ENCODE peak calls at places on chromosome 14, in nine cellular contexts. One of them, this sample, is unnamed.
A peak's percentile ranks its signal among the peaks of the same experiment; 100 is the strongest.

GRCh38 chr14:32588448-32589320 is 259.6 kb downstream of the AKAP6 start:
- DNase-seq in uterus: no peak
- DNase-seq in adrenal gland: no peak
- DNase-seq in adipocyte: peak; percentile 31
- DNase-seq in tibial nerve: no peak
- DNase-seq in lung: no peak
- DNase-seq in fibroblast of lung: peak; percentile 81
- DNase-seq in neuronal stem cell: peak; percentile 23
- DNase-seq in PC-3: peak; percentile 77
- DNase-seq in this sample: no peak

GRCh38 chr14:56754966-56755365 is 55.3 kb downstream of the OTX2 start:
- DNase-seq in fibroblast of lung: no peak
- DNase-seq in adrenal gland: no peak
- DNase-seq in neuronal stem cell: no peak
- DNase-seq in uterus: no peak
- DNase-seq in tibial nerve: no peak
- DNase-seq in PC-3: no peak
- DNase-seq in adipocyte: no peak
- DNase-seq in lung: no peak
- DNase-seq in this sample: no peak

GRCh38 chr14:75188520-75189267 is 12.3 kb upstream of the TMED10 start:
- DNase-seq in uterus: no peak
- DNase-seq in lung: peak; percentile 42
- DNase-seq in adrenal gland: peak; percentile 18
- DNase-seq in fibroblast of lung: no peak
- DNase-seq in neuronal stem cell: no peak
- DNase-seq in PC-3: no peak
- DNase-seq in tibial nerve: no peak
- DNase-seq in adipocyte: no peak
- DNase-seq in this sample: no peak

GRCh38 chr14:53695692-53696091 is 260.9 kb downstream of the BMP4 start:
- DNase-seq in fibroblast of lung: no peak
- DNase-seq in tibial nerve: no peak
- DNase-seq in adrenal gland: no peak
- DNase-seq in neuronal stem cell: no peak
- DNase-seq in PC-3: no peak
- DNase-seq in lung: no peak
- DNase-seq in adipocyte: no peak
- DNase-seq in uterus: no peak
- DNase-seq in this sample: no peak

GRCh38 chr14:81247271-81247766 is 26.6 kb upstream of the GTF2A1 start:
- DNase-seq in PC-3: no peak
- DNase-seq in adrenal gland: no peak
- DNase-seq in uterus: no peak
- DNase-seq in fibroblast of lung: no peak
- DNase-seq in neuronal stem cell: no peak
- DNase-seq in adipocyte: peak; percentile 69
- DNase-seq in lung: no peak
- DNase-seq in tibial nerve: no peak
- DNase-seq in this sample: no peak

GRCh38 chr14:73748858-73749357 is 34.7 kb upstream of the PNMA1 start:
- DNase-seq in tibial nerve: no peak
- DNase-seq in uterus: no peak
- DNase-seq in adipocyte: no peak
- DNase-seq in neuronal stem cell: no peak
- DNase-seq in PC-3: no peak
- DNase-seq in lung: no peak
- DNase-seq in fibroblast of lung: no peak
- DNase-seq in adrenal gland: no peak
- DNase-seq in this sample: no peak

GRCh38 chr14:77882631-77883030 is 82.7 kb downstream of the ADCK1 start:
- DNase-seq in lung: no peak
- DNase-seq in neuronal stem cell: no peak
- DNase-seq in adrenal gland: no peak
- DNase-seq in tibial nerve: no peak
- DNase-seq in adipocyte: no peak
- DNase-seq in fibroblast of lung: peak; percentile 9
- DNase-seq in uterus: no peak
- DNase-seq in PC-3: no peak
- DNase-seq in this sample: no peak

GRCh38 chr14:47366006-47366405 is 309.4 kb downstream of the MDGA2 start:
- DNase-seq in uterus: no peak
- DNase-seq in PC-3: no peak
- DNase-seq in lung: no peak
- DNase-seq in adrenal gland: no peak
- DNase-seq in neuronal stem cell: peak; percentile 17
- DNase-seq in fibroblast of lung: no peak
- DNase-seq in adipocyte: no peak
- DNase-seq in tibial nerve: no peak
- DNase-seq in this sample: no peak

GRCh38 chr14:53956427-53957201 is at the start of gene BMP4:
- DNase-seq in adipocyte: peak; percentile 41
- DNase-seq in fibroblast of lung: peak; percentile 66
- DNase-seq in uterus: peak; percentile 83
- DNase-seq in adrenal gland: peak; percentile 86
- DNase-seq in tibial nerve: peak; percentile 65
- DNase-seq in lung: peak; percentile 83
- DNase-seq in neuronal stem cell: no peak
- DNase-seq in PC-3: no peak
- DNase-seq in this sample: no peak

GRCh38 chr14:104282332-104283196 is 144.2 kb downstream of the KIF26A start:
- DNase-seq in fibroblast of lung: no peak
- DNase-seq in tibial nerve: peak; percentile 3
- DNase-seq in adrenal gland: peak; percentile 14
- DNase-seq in uterus: peak; percentile 10
- DNase-seq in lung: no peak
- DNase-seq in adipocyte: no peak
- DNase-seq in PC-3: no peak
- DNase-seq in neuronal stem cell: no peak
- DNase-seq in this sample: no peak

GRCh38 chr14:76212242-76212641 is 60.5 kb downstream of the GPATCH2L start:
- DNase-seq in fibroblast of lung: no peak
- DNase-seq in tibial nerve: no peak
- DNase-seq in adipocyte: no peak
- DNase-seq in uterus: no peak
- DNase-seq in adrenal gland: no peak
- DNase-seq in lung: no peak
- DNase-seq in PC-3: no peak
- DNase-seq in neuronal stem cell: no peak
- DNase-seq in this sample: no peak

GRCh38 chr14:62269204-62269603 is 507.0 kb downstream of the SNAPC1 start:
- DNase-seq in adrenal gland: no peak
- DNase-seq in tibial nerve: no peak
- DNase-seq in adipocyte: peak; percentile 2
- DNase-seq in lung: no peak
- DNase-seq in PC-3: no peak
- DNase-seq in neuronal stem cell: no peak
- DNase-seq in uterus: no peak
- DNase-seq in fibroblast of lung: peak; percentile 54
- DNase-seq in this sample: no peak

GRCh38 chr14:45048385-45048784 is 35.5 kb upstream of the PRPF39 start:
- DNase-seq in adrenal gland: no peak
- DNase-seq in uterus: no peak
- DNase-seq in adipocyte: no peak
- DNase-seq in neuronal stem cell: no peak
- DNase-seq in tibial nerve: no peak
- DNase-seq in PC-3: no peak
- DNase-seq in lung: no peak
- DNase-seq in fibroblast of lung: no peak
- DNase-seq in this sample: no peak

GRCh38 chr14:104560586-104560945 is 19.0 kb upstream of the C14orf180 start:
- DNase-seq in tibial nerve: no peak
- DNase-seq in uterus: no peak
- DNase-seq in PC-3: no peak
- DNase-seq in adrenal gland: no peak
- DNase-seq in adipocyte: no peak
- DNase-seq in neuronal stem cell: no peak
- DNase-seq in fibroblast of lung: no peak
- DNase-seq in lung: no peak
- DNase-seq in this sample: no peak

GRCh38 chr14:65790185-65790815 is 377.8 kb downstream of the FUT8 start:
- DNase-seq in uterus: no peak
- DNase-seq in tibial nerve: no peak
- DNase-seq in neuronal stem cell: no peak
- DNase-seq in adipocyte: no peak
- DNase-seq in PC-3: no peak
- DNase-seq in adrenal gland: no peak
- DNase-seq in lung: no peak
- DNase-seq in fibroblast of lung: no peak
- DNase-seq in this sample: no peak

GRCh38 chr14:64363265-64363840 is 24.8 kb upstream of the MTHFD1 start:
- DNase-seq in tibial nerve: no peak
- DNase-seq in neuronal stem cell: no peak
- DNase-seq in PC-3: peak; percentile 46
- DNase-seq in lung: no peak
- DNase-seq in uterus: no peak
- DNase-seq in fibroblast of lung: peak; percentile 24
- DNase-seq in adipocyte: no peak
- DNase-seq in adrenal gland: no peak
- DNase-seq in this sample: no peak

GRCh38 chr14:68522510-68523325 is 270.1 kb downstream of the ZFP36L1 start:
- DNase-seq in PC-3: no peak
- DNase-seq in tibial nerve: no peak
- DNase-seq in neuronal stem cell: peak; percentile 86
- DNase-seq in uterus: peak; percentile 58
- DNase-seq in lung: no peak
- DNase-seq in fibroblast of lung: peak; percentile 50
- DNase-seq in adrenal gland: no peak
- DNase-seq in adipocyte: peak; percentile 85
- DNase-seq in this sample: no peak

GRCh38 chr14:98168196-98168985 is 1103.6 kb downstream of the BCL11B start:
- DNase-seq in adrenal gland: no peak
- DNase-seq in uterus: no peak
- DNase-seq in adipocyte: no peak
- DNase-seq in tibial nerve: no peak
- DNase-seq in neuronal stem cell: no peak
- DNase-seq in lung: no peak
- DNase-seq in PC-3: no peak
- DNase-seq in fibroblast of lung: no peak
- DNase-seq in this sample: no peak

DNA sequence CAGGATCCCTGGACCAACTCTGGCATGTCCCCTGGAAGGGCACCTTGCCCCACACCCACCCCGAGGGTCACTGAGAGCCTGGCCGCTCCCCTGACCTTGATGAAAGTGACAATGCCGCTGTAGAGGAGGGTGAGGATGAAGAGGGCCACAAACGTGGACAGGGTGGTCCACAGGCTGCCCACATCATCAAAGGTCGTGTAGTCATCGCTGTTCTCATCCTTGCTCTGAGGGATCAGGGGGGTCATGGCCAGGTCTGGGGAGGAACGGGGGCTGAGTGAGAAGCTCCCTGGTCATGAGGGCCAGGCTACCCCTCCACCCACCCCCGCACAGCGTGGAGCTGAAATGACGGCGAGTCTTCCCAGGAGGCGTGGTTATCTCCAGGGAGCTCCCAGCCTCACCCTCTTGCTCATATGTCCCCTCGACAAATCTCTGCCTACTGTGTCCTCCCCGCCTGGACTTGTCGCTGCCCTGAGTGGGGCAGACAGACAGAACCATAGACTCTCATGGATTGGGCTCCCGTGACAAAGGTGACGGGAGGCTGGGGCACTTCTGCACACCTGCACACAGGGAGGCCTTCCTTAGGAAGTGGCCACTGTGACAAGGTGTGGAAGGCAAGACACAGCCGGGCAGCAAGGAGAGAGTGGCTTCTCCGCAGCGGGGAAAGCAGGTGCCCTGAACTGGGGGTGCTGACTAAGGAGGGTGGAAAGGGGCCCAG is 311.1 kb downstream of the TMEM121 start:
- DNase-seq in adrenal gland: no peak
- DNase-seq in tibial nerve: no peak
- DNase-seq in lung: no peak
- DNase-seq in fibroblast of lung: no peak
- DNase-seq in uterus: no peak
- DNase-seq in PC-3: no peak
- DNase-seq in adipocyte: no peak
- DNase-seq in neuronal stem cell: no peak
- DNase-seq in this sample: no peak
- H3K9me3 ChIP-seq in adrenal gland: no peaks in the 10 kb centered on the region
- H3K9me3 ChIP-seq in tibial nerve: peaks cover 4% of the 10 kb centered on the region
- H3K9me3 ChIP-seq in lung: peaks cover 6% of the 10 kb centered on the region
- H3K9me3 ChIP-seq in fibroblast of lung: no peaks in the 10 kb centered on the region
- H3K9me3 ChIP-seq in uterus: no peaks in the 10 kb centered on the region
- H3K9me3 ChIP-seq in PC-3: no peaks in the 10 kb centered on the region
- H3K9me3 ChIP-seq in adipocyte: no peaks in the 10 kb centered on the region
- H3K9me3 ChIP-seq in neuronal stem cell: no peaks in the 10 kb centered on the region
- H3K9me3 ChIP-seq in this sample: no peaks in the 10 kb centered on the region

GRCh38 chr14:87160964-87161363 is 832.0 kb downstream of the GALC start:
- DNase-seq in tibial nerve: no peak
- DNase-seq in neuronal stem cell: no peak
- DNase-seq in lung: no peak
- DNase-seq in PC-3: no peak
- DNase-seq in adipocyte: no peak
- DNase-seq in uterus: peak; percentile 20
- DNase-seq in fibroblast of lung: no peak
- DNase-seq in adrenal gland: no peak
- DNase-seq in this sample: no peak
- H3K9me3 ChIP-seq in tibial nerve: no peaks in the 10 kb centered on the region
- H3K9me3 ChIP-seq in neuronal stem cell: no peaks in the 10 kb centered on the region
- H3K9me3 ChIP-seq in lung: no peaks in the 10 kb centered on the region
- H3K9me3 ChIP-seq in PC-3: no peaks in the 10 kb centered on the region
- H3K9me3 ChIP-seq in adipocyte: no peaks in the 10 kb centered on the region
- H3K9me3 ChIP-seq in uterus: no peaks in the 10 kb centered on the region
- H3K9me3 ChIP-seq in fibroblast of lung: no peaks in the 10 kb centered on the region
- H3K9me3 ChIP-seq in adrenal gland: no peaks in the 10 kb centered on the region
- H3K9me3 ChIP-seq in this sample: no peaks in the 10 kb centered on the region

DNA sequence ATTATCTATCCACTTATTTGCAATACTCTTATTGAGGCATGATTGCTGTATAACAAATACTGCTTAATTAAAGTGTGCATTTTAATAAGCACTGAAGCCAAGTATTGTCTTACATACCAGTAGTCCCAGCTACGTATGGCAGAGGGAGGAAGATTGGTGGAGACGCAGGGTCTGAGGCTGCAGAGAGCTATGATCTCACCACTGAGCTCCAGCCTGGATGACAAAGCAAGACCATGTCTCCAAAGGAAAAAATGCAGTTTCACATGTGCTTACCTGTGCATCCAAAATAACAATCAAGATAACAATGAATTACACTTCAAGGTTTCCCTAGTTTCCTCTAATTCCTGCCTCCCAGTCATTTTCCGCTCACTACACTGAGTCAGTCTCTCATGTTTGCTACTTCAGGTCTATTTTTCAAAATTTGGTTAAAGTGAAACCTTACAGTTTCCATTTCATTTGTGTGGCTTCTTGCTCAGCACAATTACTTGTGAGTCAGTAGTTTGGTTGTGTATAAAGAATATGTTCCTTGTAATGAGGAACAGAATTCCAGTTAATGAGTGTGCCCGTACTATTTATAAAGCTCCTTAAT is 1250.1 kb downstream of the TMEM121 start:
- DNase-seq in adrenal gland: no peak
- DNase-seq in fibroblast of lung: no peak
- DNase-seq in neuronal stem cell: no peak
- DNase-seq in PC-3: no peak
- DNase-seq in tibial nerve: no peak
- DNase-seq in uterus: no peak
- DNase-seq in adipocyte: no peak
- DNase-seq in lung: no peak
- DNase-seq in this sample: no peak
- H3K9me3 ChIP-seq in adrenal gland: no peaks in the 10 kb centered on the region
- H3K9me3 ChIP-seq in fibroblast of lung: no peaks in the 10 kb centered on the region
- H3K9me3 ChIP-seq in neuronal stem cell: no peaks in the 10 kb centered on the region
- H3K9me3 ChIP-seq in PC-3: peaks cover 8% of the 10 kb centered on the region
- H3K9me3 ChIP-seq in tibial nerve: peaks cover 6% of the 10 kb centered on the region
- H3K9me3 ChIP-seq in uterus: no peaks in the 10 kb centered on the region
- H3K9me3 ChIP-seq in adipocyte: no peaks in the 10 kb centered on the region
- H3K9me3 ChIP-seq in lung: peaks cover 4% of the 10 kb centered on the region
- H3K9me3 ChIP-seq in this sample: no peaks in the 10 kb centered on the region

GRCh38 chr14:106848330-106849121 is 1322.1 kb downstream of the TMEM121 start:
- DNase-seq in adrenal gland: peak; percentile 41
- DNase-seq in adipocyte: no peak
- DNase-seq in lung: no peak
- DNase-seq in tibial nerve: no peak
- DNase-seq in PC-3: peak; percentile 86
- DNase-seq in neuronal stem cell: no peak
- DNase-seq in fibroblast of lung: no peak
- DNase-seq in uterus: peak; percentile 31
- DNase-seq in this sample: no peak
- H3K9me3 ChIP-seq in adrenal gland: no peaks in the 10 kb centered on the region
- H3K9me3 ChIP-seq in adipocyte: no peaks in the 10 kb centered on the region
- H3K9me3 ChIP-seq in lung: peaks cover 1% of the 10 kb centered on the region
- H3K9me3 ChIP-seq in tibial nerve: no peaks in the 10 kb centered on the region
- H3K9me3 ChIP-seq in PC-3: no peaks in the 10 kb centered on the region
- H3K9me3 ChIP-seq in neuronal stem cell: no peaks in the 10 kb centered on the region
- H3K9me3 ChIP-seq in fibroblast of lung: no peaks in the 10 kb centered on the region
- H3K9me3 ChIP-seq in uterus: no peaks in the 10 kb centered on the region
- H3K9me3 ChIP-seq in this sample: no peaks in the 10 kb centered on the region